ENCODE peak calls at places on chromosomes 6 and 20, in four cellular contexts. One of them, this sample, is unnamed.

GRCh38 chr6:36129889-36130671 is at the start of gene MAPK13:
- DNase-seq in RKO: peak
- DNase-seq in HS-5: no peak
- DNase-seq in GM03348: peak
- DNase-seq in this sample: peak

GRCh38 chr20:2234788-2235187 is 61.0 kb upstream of the TGM3 start:
- DNase-seq in HS-5: no peak
- DNase-seq in RKO: no peak
- DNase-seq in GM03348: no peak
- DNase-seq in this sample: no peak

GRCh38 chr20:32764000-32764960 is 2.1 kb downstream of the DNMT3B start:
- DNase-seq in RKO: no peak
- DNase-seq in HS-5: no peak
- DNase-seq in GM03348: no peak
- DNase-seq in this sample: no peak

GRCh38 chr6:53282234-53282633 is 66.5 kb downstream of the ELOVL5 start:
- DNase-seq in RKO: no peak
- DNase-seq in GM03348: no peak
- DNase-seq in HS-5: no peak
- DNase-seq in this sample: no peak

GRCh38 chr20:23878787-23879186 is 761 bp downstream of the CST5 start:
- DNase-seq in GM03348: no peak
- DNase-seq in RKO: no peak
- DNase-seq in HS-5: no peak
- DNase-seq in this sample: no peak

GRCh38 chr6:163120223-163120622 is 294.3 kb upstream of the QKI start:
- DNase-seq in GM03348: no peak
- DNase-seq in RKO: no peak
- DNase-seq in HS-5: no peak
- DNase-seq in this sample: no peak

GRCh38 chr20:57439432-57439831 is 48.2 kb downstream of the RBM38 start:
- DNase-seq in RKO: no peak
- DNase-seq in GM03348: no peak
- DNase-seq in HS-5: no peak
- DNase-seq in this sample: no peak

GRCh38 chr6:165679326-165679725 is 16.3 kb upstream of the PDE10A start:
- DNase-seq in HS-5: no peak
- DNase-seq in GM03348: no peak
- DNase-seq in RKO: no peak
- DNase-seq in this sample: no peak

GRCh38 chr6:113634352-113635163 is 222.6 kb upstream of the MARCKS start:
- DNase-seq in HS-5: no peak
- DNase-seq in RKO: no peak
- DNase-seq in GM03348: peak
- DNase-seq in this sample: no peak

GRCh38 chr6:69220293-69220847 is 576.4 kb downstream of the LMBRD1 start:
- DNase-seq in RKO: no peak
- DNase-seq in HS-5: no peak
- DNase-seq in GM03348: no peak
- DNase-seq in this sample: no peak

GRCh38 chr6:137647762-137648412 is 153.7 kb upstream of the OLIG3 start:
- DNase-seq in GM03348: no peak
- DNase-seq in HS-5: no peak
- DNase-seq in RKO: peak
- DNase-seq in this sample: peak

GRCh38 chr6:53347250-53347920 is 1.4 kb downstream of the ELOVL5 start:
- DNase-seq in GM03348: no peak
- DNase-seq in RKO: no peak
- DNase-seq in HS-5: no peak
- DNase-seq in this sample: peak

GRCh38 chr6:11458509-11458908 is 79.0 kb upstream of the TMEM170B start:
- DNase-seq in GM03348: no peak
- DNase-seq in RKO: no peak
- DNase-seq in HS-5: no peak
- DNase-seq in this sample: no peak

GRCh38 chr20:10454135-10454750 is 19.1 kb downstream of the SLX4IP start:
- DNase-seq in RKO: no peak
- DNase-seq in HS-5: no peak
- DNase-seq in GM03348: no peak
- DNase-seq in this sample: no peak

GRCh38 chr6:144785056-144785455 is 499.9 kb downstream of the UTRN start:
- DNase-seq in GM03348: no peak
- DNase-seq in HS-5: no peak
- DNase-seq in RKO: no peak
- DNase-seq in this sample: no peak

GRCh38 chr20:21936720-21937380 is 231.4 kb downstream of the PAX1 start:
- DNase-seq in RKO: no peak
- DNase-seq in GM03348: peak
- DNase-seq in HS-5: no peak
- DNase-seq in this sample: no peak

GRCh38 chr6:6758915-6759654 is 170.6 kb downstream of the LY86 start:
- DNase-seq in HS-5: no peak
- DNase-seq in RKO: peak
- DNase-seq in GM03348: peak
- DNase-seq in this sample: peak

GRCh38 chr20:48843125-48843806 is 15.5 kb upstream of the PREX1 start:
- DNase-seq in RKO: peak
- DNase-seq in HS-5: no peak
- DNase-seq in GM03348: no peak
- DNase-seq in this sample: no peak

GRCh38 chr6:13420269-13420668 is 67.1 kb downstream of the GFOD1 start:
- DNase-seq in HS-5: no peak
- DNase-seq in GM03348: no peak
- DNase-seq in RKO: no peak
- DNase-seq in this sample: no peak

GRCh38 chr20:37519508-37520416 is 1.3 kb upstream of the NNAT start:
- DNase-seq in HS-5: no peak
- DNase-seq in GM03348: no peak
- DNase-seq in RKO: no peak
- DNase-seq in this sample: no peak

GRCh38 chr6:37940074-37940847 is 120.7 kb downstream of the ZFAND3 start:
- DNase-seq in GM03348: no peak
- DNase-seq in HS-5: no peak
- DNase-seq in RKO: no peak
- DNase-seq in this sample: peak

GRCh38 chr6:20707166-20707485 is 172.9 kb downstream of the CDKAL1 start:
- DNase-seq in GM03348: no peak
- DNase-seq in RKO: no peak
- DNase-seq in HS-5: no peak
- DNase-seq in this sample: no peak